ENCODE peak calls at places on chromosomes 12 and 14, in ten cellular contexts. One of them, this sample, is unnamed.

GRCh38 chr12:28242888-28243633 is 52.8 kb downstream of the CCDC91 start:
- DNase-seq in lower leg skin: no peak
- DNase-seq in CD4-positive, alpha-beta T cell: no peak
- DNase-seq in NCI-H2029: no peak
- DNase-seq in naive B cell: no peak
- DNase-seq in coronary artery: no peak
- DNase-seq in suprapubic skin: no peak
- DNase-seq in H54: no peak
- DNase-seq in CD8-positive, alpha-beta memory T cell: no peak
- DNase-seq in dermis microvascular lymphatic vessel endothelial cell: no peak
- DNase-seq in this sample: no peak

GRCh38 chr12:103279444-103279843 is 216.3 kb downstream of the C12orf42 start:
- DNase-seq in lower leg skin: no peak
- DNase-seq in CD4-positive, alpha-beta T cell: no peak
- DNase-seq in NCI-H2029: peak
- DNase-seq in naive B cell: no peak
- DNase-seq in coronary artery: no peak
- DNase-seq in suprapubic skin: no peak
- DNase-seq in H54: no peak
- DNase-seq in CD8-positive, alpha-beta memory T cell: no peak
- DNase-seq in dermis microvascular lymphatic vessel endothelial cell: no peak
- DNase-seq in this sample: no peak

GRCh38 chr12:44833561-44833960 is 42.6 kb downstream of the NELL2 start:
- DNase-seq in lower leg skin: no peak
- DNase-seq in CD4-positive, alpha-beta T cell: no peak
- DNase-seq in NCI-H2029: no peak
- DNase-seq in naive B cell: no peak
- DNase-seq in coronary artery: no peak
- DNase-seq in suprapubic skin: no peak
- DNase-seq in H54: no peak
- DNase-seq in CD8-positive, alpha-beta memory T cell: no peak
- DNase-seq in dermis microvascular lymphatic vessel endothelial cell: no peak
- DNase-seq in this sample: no peak

GRCh38 chr14:83253870-83254269 is 1720.2 kb upstream of the SEL1L start:
- DNase-seq in lower leg skin: no peak
- DNase-seq in CD4-positive, alpha-beta T cell: no peak
- DNase-seq in NCI-H2029: no peak
- DNase-seq in naive B cell: no peak
- DNase-seq in coronary artery: no peak
- DNase-seq in suprapubic skin: no peak
- DNase-seq in H54: no peak
- DNase-seq in CD8-positive, alpha-beta memory T cell: no peak
- DNase-seq in dermis microvascular lymphatic vessel endothelial cell: no peak
- DNase-seq in this sample: no peak

GRCh38 chr12:87929346-87929745 is 99.9 kb downstream of the C12orf50 start:
- DNase-seq in lower leg skin: no peak
- DNase-seq in CD4-positive, alpha-beta T cell: no peak
- DNase-seq in NCI-H2029: no peak
- DNase-seq in naive B cell: no peak
- DNase-seq in coronary artery: no peak
- DNase-seq in suprapubic skin: no peak
- DNase-seq in H54: no peak
- DNase-seq in CD8-positive, alpha-beta memory T cell: no peak
- DNase-seq in dermis microvascular lymphatic vessel endothelial cell: no peak
- DNase-seq in this sample: no peak

GRCh38 chr14:90700928-90701776 is 115.1 kb downstream of the TTC7B start:
- DNase-seq in lower leg skin: no peak
- DNase-seq in CD4-positive, alpha-beta T cell: no peak
- DNase-seq in NCI-H2029: no peak
- DNase-seq in naive B cell: no peak
- DNase-seq in coronary artery: no peak
- DNase-seq in suprapubic skin: no peak
- DNase-seq in H54: no peak
- DNase-seq in CD8-positive, alpha-beta memory T cell: no peak
- DNase-seq in dermis microvascular lymphatic vessel endothelial cell: no peak
- DNase-seq in this sample: no peak

GRCh38 chr12:120928864-120929652 is 24.9 kb upstream of the SPPL3 start:
- DNase-seq in lower leg skin: peak
- DNase-seq in CD4-positive, alpha-beta T cell: no peak
- DNase-seq in NCI-H2029: no peak
- DNase-seq in naive B cell: no peak
- DNase-seq in coronary artery: no peak
- DNase-seq in suprapubic skin: no peak
- DNase-seq in H54: no peak
- DNase-seq in CD8-positive, alpha-beta memory T cell: no peak
- DNase-seq in dermis microvascular lymphatic vessel endothelial cell: no peak
- DNase-seq in this sample: no peak

GRCh38 chr14:64255756-64256155 is 38.4 kb downstream of the ESR2 start:
- DNase-seq in lower leg skin: no peak
- DNase-seq in CD4-positive, alpha-beta T cell: no peak
- DNase-seq in NCI-H2029: no peak
- DNase-seq in naive B cell: no peak
- DNase-seq in coronary artery: no peak
- DNase-seq in suprapubic skin: no peak
- DNase-seq in H54: no peak
- DNase-seq in CD8-positive, alpha-beta memory T cell: no peak
- DNase-seq in dermis microvascular lymphatic vessel endothelial cell: no peak
- DNase-seq in this sample: no peak

GRCh38 chr12:7038591-7038990 is 20.3 kb upstream of the LPCAT3 start:
- DNase-seq in lower leg skin: no peak
- DNase-seq in CD4-positive, alpha-beta T cell: no peak
- DNase-seq in NCI-H2029: no peak
- DNase-seq in naive B cell: no peak
- DNase-seq in coronary artery: no peak
- DNase-seq in suprapubic skin: no peak
- DNase-seq in H54: no peak
- DNase-seq in CD8-positive, alpha-beta memory T cell: no peak
- DNase-seq in dermis microvascular lymphatic vessel endothelial cell: no peak
- DNase-seq in this sample: no peak

GRCh38 chr12:102063066-102063465 is 1.3 kb upstream of the WASHC3 start:
- DNase-seq in lower leg skin: no peak
- DNase-seq in CD4-positive, alpha-beta T cell: no peak
- DNase-seq in NCI-H2029: no peak
- DNase-seq in naive B cell: no peak
- DNase-seq in coronary artery: no peak
- DNase-seq in suprapubic skin: no peak
- DNase-seq in H54: no peak
- DNase-seq in CD8-positive, alpha-beta memory T cell: no peak
- DNase-seq in dermis microvascular lymphatic vessel endothelial cell: no peak
- DNase-seq in this sample: no peak

GRCh38 chr12:27844427-27845090 is 64.5 kb upstream of the MANSC4 start:
- DNase-seq in lower leg skin: no peak
- DNase-seq in CD4-positive, alpha-beta T cell: no peak
- DNase-seq in NCI-H2029: peak
- DNase-seq in naive B cell: no peak
- DNase-seq in coronary artery: no peak
- DNase-seq in suprapubic skin: no peak
- DNase-seq in H54: no peak
- DNase-seq in CD8-positive, alpha-beta memory T cell: no peak
- DNase-seq in dermis microvascular lymphatic vessel endothelial cell: no peak
- DNase-seq in this sample: no peak

GRCh38 chr12:22234561-22234960 is 99.9 kb downstream of the ST8SIA1 start:
- DNase-seq in lower leg skin: peak
- DNase-seq in CD4-positive, alpha-beta T cell: no peak
- DNase-seq in NCI-H2029: no peak
- DNase-seq in naive B cell: no peak
- DNase-seq in coronary artery: no peak
- DNase-seq in suprapubic skin: no peak
- DNase-seq in H54: no peak
- DNase-seq in CD8-positive, alpha-beta memory T cell: no peak
- DNase-seq in dermis microvascular lymphatic vessel endothelial cell: no peak
- DNase-seq in this sample: no peak

GRCh38 chr14:97298331-97298730 is 501.1 kb downstream of the VRK1 start:
- DNase-seq in lower leg skin: no peak
- DNase-seq in CD4-positive, alpha-beta T cell: no peak
- DNase-seq in NCI-H2029: no peak
- DNase-seq in naive B cell: no peak
- DNase-seq in coronary artery: no peak
- DNase-seq in suprapubic skin: no peak
- DNase-seq in H54: peak
- DNase-seq in CD8-positive, alpha-beta memory T cell: no peak
- DNase-seq in dermis microvascular lymphatic vessel endothelial cell: no peak
- DNase-seq in this sample: no peak

This sample was measured in uterus.